ENCODE peak calls at places on chromosomes 12 and 14, in six cellular contexts. One of them, this sample, is unnamed.

GRCh38 chr14:20314026-20314425 is 8.3 kb upstream of the TTC5 start:
- DNase-seq in activated naive CD8-positive, alpha-beta T cell treated with anti-CD3 and anti-CD28 coated beads for 36 hours: no peak
- DNase-seq in activated T-helper 1 cell treated with Interleukin-2 at 50 U/mL for 16 hours: no peak
- DNase-seq in GM20000: no peak
- DNase-seq in LoVo: no peak
- DNase-seq in A549: no peak
- DNase-seq in this sample: no peak

GRCh38 chr14:95679995-95680735 is 6.1 kb upstream of the TCL1B start:
- DNase-seq in activated naive CD8-positive, alpha-beta T cell treated with anti-CD3 and anti-CD28 coated beads for 36 hours: no peak
- DNase-seq in A549: peak
- DNase-seq in activated T-helper 1 cell treated with Interleukin-2 at 50 U/mL for 16 hours: no peak
- DNase-seq in LoVo: no peak
- DNase-seq in GM20000: peak
- DNase-seq in this sample: peak

GRCh38 chr14:23137221-23138172 is 18.4 kb upstream of the CEBPE start:
- DNase-seq in activated T-helper 1 cell treated with Interleukin-2 at 50 U/mL for 16 hours: no peak
- DNase-seq in A549: no peak
- DNase-seq in GM20000: no peak
- DNase-seq in LoVo: no peak
- DNase-seq in activated naive CD8-positive, alpha-beta T cell treated with anti-CD3 and anti-CD28 coated beads for 36 hours: no peak
- DNase-seq in this sample: no peak

GRCh38 chr14:64232095-64232830 is 61.9 kb downstream of the ESR2 start:
- DNase-seq in activated T-helper 1 cell treated with Interleukin-2 at 50 U/mL for 16 hours: no peak
- DNase-seq in GM20000: peak
- DNase-seq in activated naive CD8-positive, alpha-beta T cell treated with anti-CD3 and anti-CD28 coated beads for 36 hours: peak
- DNase-seq in A549: no peak
- DNase-seq in LoVo: no peak
- DNase-seq in this sample: peak

GRCh38 chr14:24259282-24260025 is 3.5 kb downstream of the TGM1 start:
- DNase-seq in LoVo: peak
- DNase-seq in activated naive CD8-positive, alpha-beta T cell treated with anti-CD3 and anti-CD28 coated beads for 36 hours: no peak
- DNase-seq in GM20000: no peak
- DNase-seq in A549: no peak
- DNase-seq in activated T-helper 1 cell treated with Interleukin-2 at 50 U/mL for 16 hours: no peak
- DNase-seq in this sample: no peak

GRCh38 chr12:82688035-82688501 is 1.4 kb downstream of the TMTC2 start:
- DNase-seq in A549: peak
- DNase-seq in LoVo: peak
- DNase-seq in activated naive CD8-positive, alpha-beta T cell treated with anti-CD3 and anti-CD28 coated beads for 36 hours: no peak
- DNase-seq in activated T-helper 1 cell treated with Interleukin-2 at 50 U/mL for 16 hours: no peak
- DNase-seq in GM20000: peak
- DNase-seq in this sample: peak

GRCh38 chr12:106179086-106179485 is 40.3 kb upstream of the NUAK1 start:
- DNase-seq in LoVo: no peak
- DNase-seq in activated naive CD8-positive, alpha-beta T cell treated with anti-CD3 and anti-CD28 coated beads for 36 hours: no peak
- DNase-seq in activated T-helper 1 cell treated with Interleukin-2 at 50 U/mL for 16 hours: no peak
- DNase-seq in GM20000: no peak
- DNase-seq in A549: no peak
- DNase-seq in this sample: no peak

GRCh38 chr12:51593539-51593938 is 2.5 kb downstream of the SCN8A start:
- DNase-seq in A549: no peak
- DNase-seq in LoVo: peak
- DNase-seq in activated naive CD8-positive, alpha-beta T cell treated with anti-CD3 and anti-CD28 coated beads for 36 hours: peak
- DNase-seq in GM20000: no peak
- DNase-seq in activated T-helper 1 cell treated with Interleukin-2 at 50 U/mL for 16 hours: no peak
- DNase-seq in this sample: peak

GRCh38 chr14:51448831-51449665 is 202.7 kb upstream of the FRMD6 start:
- DNase-seq in GM20000: no peak
- DNase-seq in activated naive CD8-positive, alpha-beta T cell treated with anti-CD3 and anti-CD28 coated beads for 36 hours: no peak
- DNase-seq in activated T-helper 1 cell treated with Interleukin-2 at 50 U/mL for 16 hours: no peak
- DNase-seq in LoVo: no peak
- DNase-seq in A549: no peak
- DNase-seq in this sample: no peak

GRCh38 chr12:120141336-120141735 is 24.8 kb upstream of the RAB35 start:
- DNase-seq in activated T-helper 1 cell treated with Interleukin-2 at 50 U/mL for 16 hours: no peak
- DNase-seq in activated naive CD8-positive, alpha-beta T cell treated with anti-CD3 and anti-CD28 coated beads for 36 hours: no peak
- DNase-seq in LoVo: no peak
- DNase-seq in GM20000: no peak
- DNase-seq in A549: no peak
- DNase-seq in this sample: no peak

GRCh38 chr14:92487513-92488133 is 26.0 kb upstream of the RIN3 start:
- DNase-seq in activated T-helper 1 cell treated with Interleukin-2 at 50 U/mL for 16 hours: no peak
- DNase-seq in GM20000: no peak
- DNase-seq in activated naive CD8-positive, alpha-beta T cell treated with anti-CD3 and anti-CD28 coated beads for 36 hours: no peak
- DNase-seq in LoVo: no peak
- DNase-seq in A549: no peak
- DNase-seq in this sample: no peak

GRCh38 chr14:32507029-32507984 is 178.2 kb downstream of the AKAP6 start:
- DNase-seq in LoVo: peak
- DNase-seq in GM20000: no peak
- DNase-seq in activated T-helper 1 cell treated with Interleukin-2 at 50 U/mL for 16 hours: no peak
- DNase-seq in activated naive CD8-positive, alpha-beta T cell treated with anti-CD3 and anti-CD28 coated beads for 36 hours: no peak
- DNase-seq in A549: peak
- DNase-seq in this sample: no peak

GRCh38 chr12:22255097-22255496 is 79.4 kb downstream of the ST8SIA1 start:
- DNase-seq in LoVo: no peak
- DNase-seq in A549: no peak
- DNase-seq in activated naive CD8-positive, alpha-beta T cell treated with anti-CD3 and anti-CD28 coated beads for 36 hours: no peak
- DNase-seq in activated T-helper 1 cell treated with Interleukin-2 at 50 U/mL for 16 hours: no peak
- DNase-seq in GM20000: no peak
- DNase-seq in this sample: no peak

GRCh38 chr12:119808441-119808840 is 68.7 kb downstream of the CIT start:
- DNase-seq in GM20000: no peak
- DNase-seq in A549: no peak
- DNase-seq in activated T-helper 1 cell treated with Interleukin-2 at 50 U/mL for 16 hours: no peak
- DNase-seq in activated naive CD8-positive, alpha-beta T cell treated with anti-CD3 and anti-CD28 coated beads for 36 hours: no peak
- DNase-seq in LoVo: peak
- DNase-seq in this sample: no peak

GRCh38 chr14:24324024-24324423 is 10.8 kb downstream of the ADCY4 start:
- DNase-seq in activated naive CD8-positive, alpha-beta T cell treated with anti-CD3 and anti-CD28 coated beads for 36 hours: no peak
- DNase-seq in A549: no peak
- DNase-seq in activated T-helper 1 cell treated with Interleukin-2 at 50 U/mL for 16 hours: no peak
- DNase-seq in GM20000: no peak
- DNase-seq in LoVo: no peak
- DNase-seq in this sample: no peak

GRCh38 chr12:110046451-110047187 is 1.7 kb downstream of the C12orf76 start:
- DNase-seq in LoVo: no peak
- DNase-seq in activated naive CD8-positive, alpha-beta T cell treated with anti-CD3 and anti-CD28 coated beads for 36 hours: no peak
- DNase-seq in activated T-helper 1 cell treated with Interleukin-2 at 50 U/mL for 16 hours: no peak
- DNase-seq in GM20000: no peak
- DNase-seq in A549: no peak
- DNase-seq in this sample: no peak

GRCh38 chr14:86938356-86938755 is 1054.6 kb downstream of the GALC start:
- DNase-seq in activated naive CD8-positive, alpha-beta T cell treated with anti-CD3 and anti-CD28 coated beads for 36 hours: no peak
- DNase-seq in activated T-helper 1 cell treated with Interleukin-2 at 50 U/mL for 16 hours: no peak
- DNase-seq in LoVo: no peak
- DNase-seq in GM20000: no peak
- DNase-seq in A549: no peak
- DNase-seq in this sample: no peak

GRCh38 chr14:106442857-106443256 is 916.5 kb downstream of the TMEM121 start:
- DNase-seq in LoVo: peak
- DNase-seq in GM20000: peak
- DNase-seq in A549: no peak
- DNase-seq in activated naive CD8-positive, alpha-beta T cell treated with anti-CD3 and anti-CD28 coated beads for 36 hours: peak
- DNase-seq in activated T-helper 1 cell treated with Interleukin-2 at 50 U/mL for 16 hours: no peak
- DNase-seq in this sample: peak

GRCh38 chr14:84760506-84760905 is 769.4 kb upstream of the FLRT2 start:
- DNase-seq in activated naive CD8-positive, alpha-beta T cell treated with anti-CD3 and anti-CD28 coated beads for 36 hours: no peak
- DNase-seq in GM20000: no peak
- DNase-seq in activated T-helper 1 cell treated with Interleukin-2 at 50 U/mL for 16 hours: no peak
- DNase-seq in A549: no peak
- DNase-seq in LoVo: no peak
- DNase-seq in this sample: no peak

GRCh38 chr12:10027311-10028099 is 3.0 kb upstream of the CLEC9A start:
- DNase-seq in activated T-helper 1 cell treated with Interleukin-2 at 50 U/mL for 16 hours: no peak
- DNase-seq in activated naive CD8-positive, alpha-beta T cell treated with anti-CD3 and anti-CD28 coated beads for 36 hours: no peak
- DNase-seq in LoVo: no peak
- DNase-seq in GM20000: no peak
- DNase-seq in A549: peak
- DNase-seq in this sample: no peak

GRCh38 chr12:112347521-112347920 is 34.7 kb downstream of the HECTD4 start:
- DNase-seq in activated naive CD8-positive, alpha-beta T cell treated with anti-CD3 and anti-CD28 coated beads for 36 hours: peak
- DNase-seq in activated T-helper 1 cell treated with Interleukin-2 at 50 U/mL for 16 hours: no peak
- DNase-seq in GM20000: peak
- DNase-seq in A549: no peak
- DNase-seq in LoVo: no peak
- DNase-seq in this sample: peak